ENCODE peak calls at places on chromosomes 4 and X, in nine cellular contexts. One of them, this sample, is unnamed.

GRCh38 chr4:636628-636950 is 11.2 kb downstream of the PDE6B start:
- DNase-seq in upper lobe of left lung: no peak
- DNase-seq in tibial nerve: no peak
- DNase-seq in SK-N-SH: no peak
- DNase-seq in esophagus muscularis mucosa: no peak
- DNase-seq in ovary: no peak
- DNase-seq in A549: no peak
- DNase-seq in stomach: no peak
- DNase-seq in suprapubic skin: no peak
- DNase-seq in this sample: no peak

GRCh38 chr4:27123050-27123768 is 262.6 kb downstream of the STIM2 start:
- DNase-seq in upper lobe of left lung: no peak
- DNase-seq in tibial nerve: no peak
- DNase-seq in SK-N-SH: no peak
- DNase-seq in esophagus muscularis mucosa: no peak
- DNase-seq in ovary: no peak
- DNase-seq in A549: no peak
- DNase-seq in stomach: no peak
- DNase-seq in suprapubic skin: no peak
- DNase-seq in this sample: peak

GRCh38 chr4:79331126-79331876 is 5.4 kb upstream of the NAA11 start:
- DNase-seq in upper lobe of left lung: no peak
- DNase-seq in tibial nerve: no peak
- DNase-seq in SK-N-SH: no peak
- DNase-seq in esophagus muscularis mucosa: no peak
- DNase-seq in ovary: no peak
- DNase-seq in A549: peak
- DNase-seq in stomach: no peak
- DNase-seq in suprapubic skin: no peak
- DNase-seq in this sample: no peak

GRCh38 chrX:24153175-24153795 is 3.8 kb downstream of the ZFX start:
- DNase-seq in upper lobe of left lung: no peak
- DNase-seq in tibial nerve: no peak
- DNase-seq in SK-N-SH: no peak
- DNase-seq in esophagus muscularis mucosa: no peak
- DNase-seq in ovary: no peak
- DNase-seq in A549: peak
- DNase-seq in stomach: no peak
- DNase-seq in suprapubic skin: no peak
- DNase-seq in this sample: no peak

GRCh38 chrX:30939928-30940327 is 50.9 kb upstream of the TAB3 start:
- DNase-seq in upper lobe of left lung: no peak
- DNase-seq in tibial nerve: no peak
- DNase-seq in SK-N-SH: no peak
- DNase-seq in esophagus muscularis mucosa: no peak
- DNase-seq in ovary: no peak
- DNase-seq in A549: no peak
- DNase-seq in stomach: no peak
- DNase-seq in suprapubic skin: no peak
- DNase-seq in this sample: peak

GRCh38 chrX:31070057-31070468 is 1.8 kb downstream of the FTHL17 start:
- DNase-seq in upper lobe of left lung: no peak
- DNase-seq in tibial nerve: no peak
- DNase-seq in SK-N-SH: no peak
- DNase-seq in esophagus muscularis mucosa: no peak
- DNase-seq in ovary: no peak
- DNase-seq in A549: no peak
- DNase-seq in stomach: no peak
- DNase-seq in suprapubic skin: no peak
- DNase-seq in this sample: no peak

GRCh38 chrX:139720136-139720535 is 12.2 kb upstream of the MCF2 start:
- DNase-seq in upper lobe of left lung: no peak
- DNase-seq in tibial nerve: no peak
- DNase-seq in SK-N-SH: no peak
- DNase-seq in esophagus muscularis mucosa: no peak
- DNase-seq in ovary: no peak
- DNase-seq in A549: peak
- DNase-seq in stomach: no peak
- DNase-seq in suprapubic skin: no peak
- DNase-seq in this sample: no peak

GRCh38 chr4:87313756-87314155 is 8.9 kb downstream of the HSD17B13 start:
- DNase-seq in upper lobe of left lung: no peak
- DNase-seq in tibial nerve: no peak
- DNase-seq in SK-N-SH: no peak
- DNase-seq in esophagus muscularis mucosa: no peak
- DNase-seq in ovary: no peak
- DNase-seq in A549: no peak
- DNase-seq in stomach: no peak
- DNase-seq in suprapubic skin: no peak
- DNase-seq in this sample: no peak

GRCh38 chr4:10239982-10240654 is 123.5 kb upstream of the WDR1 start:
- DNase-seq in upper lobe of left lung: no peak
- DNase-seq in tibial nerve: no peak
- DNase-seq in SK-N-SH: no peak
- DNase-seq in esophagus muscularis mucosa: peak
- DNase-seq in ovary: no peak
- DNase-seq in A549: no peak
- DNase-seq in stomach: no peak
- DNase-seq in suprapubic skin: no peak
- DNase-seq in this sample: no peak

GRCh38 chr4:48237996-48238645 is 31.5 kb downstream of the TEC start:
- DNase-seq in upper lobe of left lung: no peak
- DNase-seq in tibial nerve: no peak
- DNase-seq in SK-N-SH: no peak
- DNase-seq in esophagus muscularis mucosa: no peak
- DNase-seq in ovary: no peak
- DNase-seq in A549: peak
- DNase-seq in stomach: no peak
- DNase-seq in suprapubic skin: no peak
- DNase-seq in this sample: no peak

GRCh38 chr4:128653514-128654420 is 155.7 kb upstream of the JADE1 start:
- DNase-seq in upper lobe of left lung: no peak
- DNase-seq in tibial nerve: peak
- DNase-seq in SK-N-SH: no peak
- DNase-seq in esophagus muscularis mucosa: no peak
- DNase-seq in ovary: peak
- DNase-seq in A549: no peak
- DNase-seq in stomach: no peak
- DNase-seq in suprapubic skin: no peak
- DNase-seq in this sample: peak

GRCh38 chrX:121571333-121571732 is 523.9 kb downstream of the GLUD2 start:
- DNase-seq in upper lobe of left lung: no peak
- DNase-seq in tibial nerve: no peak
- DNase-seq in SK-N-SH: no peak
- DNase-seq in esophagus muscularis mucosa: no peak
- DNase-seq in ovary: no peak
- DNase-seq in A549: no peak
- DNase-seq in stomach: no peak
- DNase-seq in suprapubic skin: no peak
- DNase-seq in this sample: no peak

GRCh38 chrX:121569609-121570008 is 522.2 kb downstream of the GLUD2 start:
- DNase-seq in upper lobe of left lung: no peak
- DNase-seq in tibial nerve: no peak
- DNase-seq in SK-N-SH: no peak
- DNase-seq in esophagus muscularis mucosa: no peak
- DNase-seq in ovary: no peak
- DNase-seq in A549: no peak
- DNase-seq in stomach: no peak
- DNase-seq in suprapubic skin: no peak
- DNase-seq in this sample: no peak

DNA sequence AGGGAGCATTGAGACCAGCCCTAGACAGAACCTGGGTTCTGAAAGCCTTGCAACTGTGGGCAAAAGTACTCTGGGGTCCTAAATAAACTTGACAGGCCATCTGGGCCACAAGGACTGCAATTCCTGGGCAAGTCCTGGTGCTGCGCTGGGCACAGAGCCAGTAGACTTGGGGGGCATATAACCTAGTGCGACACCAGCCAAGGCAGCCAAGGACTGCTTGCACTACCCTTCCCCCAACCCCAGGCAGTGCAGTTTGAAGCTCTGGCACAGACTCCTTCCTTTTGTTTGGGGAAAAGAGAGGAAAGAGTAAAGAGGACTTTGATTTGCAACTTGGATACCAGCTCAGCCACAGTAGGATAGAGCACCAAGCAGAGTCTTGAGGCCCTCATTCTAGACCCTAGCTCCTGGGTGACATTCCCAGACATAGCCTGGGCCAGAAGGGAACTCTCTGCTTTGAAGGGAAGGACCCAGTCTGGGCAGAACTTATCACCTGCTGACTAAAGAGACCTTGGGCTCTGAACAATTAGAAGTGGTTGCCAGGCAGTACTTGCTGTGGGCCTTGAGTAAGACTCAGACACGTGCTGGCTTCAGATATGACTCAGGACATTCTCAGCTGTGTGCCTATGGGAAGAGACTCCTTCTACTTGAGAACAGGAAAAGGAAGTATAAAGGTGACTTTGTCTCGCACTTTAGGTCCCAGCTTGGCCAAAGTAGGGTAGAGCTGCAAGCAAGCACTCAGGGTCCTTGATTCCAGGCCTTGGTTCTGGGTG is 522.8 kb downstream of the GLUD2 start:
- DNase-seq in upper lobe of left lung: no peak
- DNase-seq in tibial nerve: no peak
- DNase-seq in SK-N-SH: no peak
- DNase-seq in esophagus muscularis mucosa: no peak
- DNase-seq in ovary: no peak
- DNase-seq in A549: no peak
- DNase-seq in stomach: no peak
- DNase-seq in suprapubic skin: no peak
- DNase-seq in this sample: no peak
- TF ChIP-seq EP300 in upper lobe of left lung: no peak
- TF ChIP-seq EP300 in tibial nerve: no peak
- TF ChIP-seq EP300 in SK-N-SH: no peak
- TF ChIP-seq EP300 in esophagus muscularis mucosa: no peak
- TF ChIP-seq EP300 in ovary: no peak
- TF ChIP-seq EP300 in A549: no peak
- TF ChIP-seq EP300 in stomach: no peak
- TF ChIP-seq EP300 in suprapubic skin: no peak
- TF ChIP-seq EP300 in this sample: no peak

GRCh38 chrX:8201896-8202331 is 30.8 kb upstream of the VCX2 start:
- DNase-seq in upper lobe of left lung: no peak
- DNase-seq in tibial nerve: no peak
- DNase-seq in SK-N-SH: no peak
- DNase-seq in esophagus muscularis mucosa: no peak
- DNase-seq in ovary: no peak
- DNase-seq in A549: no peak
- DNase-seq in stomach: no peak
- DNase-seq in suprapubic skin: no peak
- DNase-seq in this sample: no peak
- TF ChIP-seq EP300 in upper lobe of left lung: no peak
- TF ChIP-seq EP300 in tibial nerve: no peak
- TF ChIP-seq EP300 in SK-N-SH: no peak
- TF ChIP-seq EP300 in esophagus muscularis mucosa: no peak
- TF ChIP-seq EP300 in ovary: no peak
- TF ChIP-seq EP300 in A549: no peak
- TF ChIP-seq EP300 in stomach: no peak
- TF ChIP-seq EP300 in suprapubic skin: no peak
- TF ChIP-seq EP300 in this sample: no peak

DNA sequence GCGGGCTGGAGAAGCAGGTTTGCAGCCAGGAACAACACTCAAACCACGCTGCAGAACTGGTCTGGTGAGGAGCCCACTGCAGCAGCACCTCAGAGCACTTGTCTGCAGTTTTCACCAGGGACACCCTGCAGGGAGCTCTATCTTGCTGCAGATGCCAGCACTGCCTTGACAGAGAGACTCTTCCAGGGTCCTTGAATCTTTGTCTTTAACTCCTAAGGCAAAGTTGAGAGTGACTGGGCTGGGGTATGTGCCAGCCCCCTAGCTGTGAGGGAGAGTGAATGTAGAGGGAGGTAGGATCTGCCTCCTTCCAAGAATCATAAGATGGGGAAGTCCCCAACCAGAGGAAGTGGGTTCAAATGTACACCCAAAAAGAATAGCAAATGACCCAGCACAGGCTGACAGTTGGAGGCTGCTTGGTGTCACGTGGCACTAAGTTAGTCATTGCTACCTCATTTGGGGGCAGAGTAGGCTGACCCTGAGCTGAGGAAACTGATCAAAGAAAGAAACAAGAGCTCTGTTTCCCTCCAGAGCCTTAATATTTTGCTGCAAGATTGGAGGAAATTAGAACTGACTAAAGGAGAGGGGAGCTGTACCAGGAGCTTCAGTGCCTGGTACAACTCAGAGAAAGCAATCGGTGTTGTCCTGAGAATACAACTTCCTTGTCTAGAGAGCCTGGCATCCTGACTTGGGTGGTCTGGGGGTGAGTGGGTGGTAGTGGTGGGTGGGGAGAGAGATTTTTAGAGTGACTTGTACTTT is 28.2 kb upstream of the HUWE1 start:
- DNase-seq in upper lobe of left lung: no peak
- DNase-seq in tibial nerve: no peak
- DNase-seq in SK-N-SH: no peak
- DNase-seq in esophagus muscularis mucosa: no peak
- DNase-seq in ovary: no peak
- DNase-seq in A549: no peak
- DNase-seq in stomach: peak
- DNase-seq in suprapubic skin: no peak
- DNase-seq in this sample: peak
- TF ChIP-seq EP300 in upper lobe of left lung: no peak
- TF ChIP-seq EP300 in tibial nerve: no peak
- TF ChIP-seq EP300 in SK-N-SH: no peak
- TF ChIP-seq EP300 in esophagus muscularis mucosa: no peak
- TF ChIP-seq EP300 in ovary: no peak
- TF ChIP-seq EP300 in A549: no peak
- TF ChIP-seq EP300 in stomach: no peak
- TF ChIP-seq EP300 in suprapubic skin: no peak
- TF ChIP-seq EP300 in this sample: no peak

GRCh38 chr4:25533237-25533636 is 122.4 kb upstream of the SLC34A2 start:
- DNase-seq in upper lobe of left lung: no peak
- DNase-seq in tibial nerve: no peak
- DNase-seq in SK-N-SH: no peak
- DNase-seq in esophagus muscularis mucosa: no peak
- DNase-seq in ovary: no peak
- DNase-seq in A549: no peak
- DNase-seq in stomach: no peak
- DNase-seq in suprapubic skin: no peak
- DNase-seq in this sample: no peak

GRCh38 chr4:25532579-25532978 is 123.1 kb upstream of the SLC34A2 start:
- DNase-seq in upper lobe of left lung: no peak
- DNase-seq in tibial nerve: no peak
- DNase-seq in SK-N-SH: no peak
- DNase-seq in esophagus muscularis mucosa: no peak
- DNase-seq in ovary: no peak
- DNase-seq in A549: no peak
- DNase-seq in stomach: no peak
- DNase-seq in suprapubic skin: no peak
- DNase-seq in this sample: no peak

GRCh38 chr4:25535701-25536473 is 119.8 kb upstream of the SLC34A2 start:
- DNase-seq in upper lobe of left lung: no peak
- DNase-seq in tibial nerve: no peak
- DNase-seq in SK-N-SH: no peak
- DNase-seq in esophagus muscularis mucosa: no peak
- DNase-seq in ovary: no peak
- DNase-seq in A549: no peak
- DNase-seq in stomach: no peak
- DNase-seq in suprapubic skin: no peak
- DNase-seq in this sample: no peak

GRCh38 chr4:25536577-25537325 is 118.9 kb upstream of the SLC34A2 start:
- DNase-seq in upper lobe of left lung: no peak
- DNase-seq in tibial nerve: no peak
- DNase-seq in SK-N-SH: no peak
- DNase-seq in esophagus muscularis mucosa: no peak
- DNase-seq in ovary: no peak
- DNase-seq in A549: no peak
- DNase-seq in stomach: no peak
- DNase-seq in suprapubic skin: no peak
- DNase-seq in this sample: no peak

GRCh38 chr4:25535278-25535677 is 120.4 kb upstream of the SLC34A2 start:
- DNase-seq in upper lobe of left lung: no peak
- DNase-seq in tibial nerve: no peak
- DNase-seq in SK-N-SH: no peak
- DNase-seq in esophagus muscularis mucosa: no peak
- DNase-seq in ovary: no peak
- DNase-seq in A549: no peak
- DNase-seq in stomach: no peak
- DNase-seq in suprapubic skin: no peak
- DNase-seq in this sample: no peak
- TF ChIP-seq EP300 in upper lobe of left lung: no peak
- TF ChIP-seq EP300 in tibial nerve: peak
- TF ChIP-seq EP300 in SK-N-SH: no peak
- TF ChIP-seq EP300 in esophagus muscularis mucosa: no peak
- TF ChIP-seq EP300 in ovary: no peak
- TF ChIP-seq EP300 in A549: no peak
- TF ChIP-seq EP300 in stomach: no peak
- TF ChIP-seq EP300 in suprapubic skin: no peak
- TF ChIP-seq EP300 in this sample: no peak